ENCODE peak calls at places on chromosomes 6 and 20, in four cellular contexts. B is lower lobe of right lung, K is IMR-90, D is uterus. Y is an unnamed sample.

GRCh38 chr6:134866563-134866962 is 83.3 kb downstream of the ALDH8A1 start:
- DNase-seq in B (no peak), K (no peak), D (no peak), Y (no peak)

GRCh38 chr6:110158479-110158878 is 21.0 kb downstream of the WASF1 start:
- DNase-seq in B (no peak), K (peak; percentile 10), D (no peak), Y (no peak)

GRCh38 chr6:147974376-147974775 is 368.3 kb upstream of the SASH1 start:
- DNase-seq in B (no peak), K (peak; percentile 32), D (no peak), Y (no peak)

GRCh38 chr20:62208805-62209755 is 11.0 kb downstream of the HRH3 start:
- DNase-seq in B (peak; percentile 25), K (no peak), D (no peak), Y (no peak)

GRCh38 chr6:166307082-166307980 is 861 bp downstream of the PRR18 start:
- DNase-seq in B (no peak), K (no peak), D (no peak), Y (no peak)

GRCh38 chr6:108133594-108134179 is 32.1 kb upstream of the NR2E1 start:
- DNase-seq in B (peak; percentile 79), K (peak; percentile 74), D (peak; percentile 30), Y (peak; percentile 70)

GRCh38 chr6:37005061-37005810 is at the start of gene FGD2:
- DNase-seq in B (no peak), K (no peak), D (no peak), Y (no peak)

GRCh38 chr6:49401063-49401462 is 62.0 kb downstream of the MMUT start:
- DNase-seq in B (no peak), K (no peak), D (no peak), Y (no peak)

GRCh38 chr20:21901470-21902275 is 196.2 kb downstream of the PAX1 start:
- DNase-seq in B (no peak), K (no peak), D (peak; percentile 85), Y (peak; percentile 32)

GRCh38 chr20:10242166-10242565 is 23.5 kb downstream of the SNAP25 start:
- DNase-seq in B (no peak), K (no peak), D (no peak), Y (no peak)

GRCh38 chr6:123681957-123682462 is 45.3 kb upstream of the TRDN start:
- DNase-seq in B (no peak), K (no peak), D (no peak), Y (no peak)

GRCh38 chr6:143225929-143226328 is 165.2 kb downstream of the AIG1 start:
- DNase-seq in B (no peak), K (no peak), D (no peak), Y (no peak)

GRCh38 chr6:169453221-169453620 is 199.6 kb upstream of the THBS2 start:
- DNase-seq in B (no peak), K (no peak), D (no peak), Y (no peak)

GRCh38 chr6:3211681-3212080 is 15.8 kb downstream of the TUBB2B start:
- DNase-seq in B (no peak), K (no peak), D (no peak), Y (no peak)

GRCh38 chr6:106685833-106686232 is 56.5 kb downstream of the QRSL1 start:
- DNase-seq in B (no peak), K (peak; percentile 24), D (no peak), Y (no peak)

GRCh38 chr6:87054143-87054833 is 40.6 kb downstream of the CGA start:
- DNase-seq in B (no peak), K (no peak), D (no peak), Y (no peak)

GRCh38 chr6:101391772-101392560 is 1.5 kb upstream of the GRIK2 start:
- DNase-seq in B (no peak), K (no peak), D (no peak), Y (no peak)

GRCh38 chr6:134216304-134217029 is 101.4 kb downstream of the SGK1 start:
- DNase-seq in B (no peak), K (no peak), D (no peak), Y (no peak)

GRCh38 chr6:3422457-3422816 is 34.4 kb downstream of the SLC22A23 start:
- DNase-seq in B (no peak), K (no peak), D (no peak), Y (no peak)

GRCh38 chr6:158639056-158639455 is 5.5 kb downstream of the DYNLT1 start:
- DNase-seq in B (no peak), K (no peak), D (no peak), Y (no peak)

GRCh38 chr20:8342401-8342800 is 210.3 kb downstream of the PLCB1 start:
- DNase-seq in B (no peak), K (no peak), D (no peak), Y (no peak)

GRCh38 chr6:106751501-106752252 is 122.3 kb downstream of the QRSL1 start:
- DNase-seq in B (no peak), K (peak; percentile 8), D (no peak), Y (no peak)

GRCh38 chr20:2771631-2772080 is 28.8 kb downstream of the CPXM1 start:
- DNase-seq in B (no peak), K (peak; percentile 18), D (no peak), Y (no peak)

GRCh38 chr20:46259260-46259859 is 48.9 kb downstream of the CDH22 start:
- DNase-seq in B (no peak), K (no peak), D (no peak), Y (no peak)

GRCh38 chr20:10718671-10719070 is 44.9 kb upstream of the JAG1 start:
- DNase-seq in B (no peak), K (no peak), D (no peak), Y (no peak)

GRCh38 chr6:3194535-3195376 is 32.7 kb downstream of the TUBB2B start:
- DNase-seq in B (no peak), K (peak; percentile 46), D (no peak), Y (peak; percentile 59)

GRCh38 chr20:13220194-13220856 is 749 bp upstream of the ISM1 start:
- DNase-seq in B (peak; percentile 67), K (peak; percentile 3), D (peak; percentile 44), Y (peak; percentile 17)
- H3K4me3 ChIP-seq in B (peak overlapping the region; percentile 57), K (no peak overlapping the region), D (peak overlapping the region; percentile 28), Y (peak overlapping the region; percentile 59)

GRCh38 chr6:50795574-50795973 is 23.1 kb upstream of the TFAP2B start:
- DNase-seq in B (no peak), K (no peak), D (no peak), Y (no peak)

GRCh38 chr6:50791900-50792508 is 26.7 kb upstream of the TFAP2B start:
- DNase-seq in B (no peak), K (peak; percentile 30), D (no peak), Y (no peak)
- TF ChIP-seq CTCF in B (peak; percentile 67), K (peak; percentile 68), D (peak; percentile 37), Y (peak; percentile 70)

GRCh38 chr6:132888701-132889100 is 74.3 kb downstream of the RPS12 start:
- DNase-seq in B (no peak), K (peak; percentile 72), D (no peak), Y (no peak)
- H3K4me3 ChIP-seq in B (no peak overlapping the region), K (no peak overlapping the region), D (no peak overlapping the region), Y (no peak overlapping the region)

DNA sequence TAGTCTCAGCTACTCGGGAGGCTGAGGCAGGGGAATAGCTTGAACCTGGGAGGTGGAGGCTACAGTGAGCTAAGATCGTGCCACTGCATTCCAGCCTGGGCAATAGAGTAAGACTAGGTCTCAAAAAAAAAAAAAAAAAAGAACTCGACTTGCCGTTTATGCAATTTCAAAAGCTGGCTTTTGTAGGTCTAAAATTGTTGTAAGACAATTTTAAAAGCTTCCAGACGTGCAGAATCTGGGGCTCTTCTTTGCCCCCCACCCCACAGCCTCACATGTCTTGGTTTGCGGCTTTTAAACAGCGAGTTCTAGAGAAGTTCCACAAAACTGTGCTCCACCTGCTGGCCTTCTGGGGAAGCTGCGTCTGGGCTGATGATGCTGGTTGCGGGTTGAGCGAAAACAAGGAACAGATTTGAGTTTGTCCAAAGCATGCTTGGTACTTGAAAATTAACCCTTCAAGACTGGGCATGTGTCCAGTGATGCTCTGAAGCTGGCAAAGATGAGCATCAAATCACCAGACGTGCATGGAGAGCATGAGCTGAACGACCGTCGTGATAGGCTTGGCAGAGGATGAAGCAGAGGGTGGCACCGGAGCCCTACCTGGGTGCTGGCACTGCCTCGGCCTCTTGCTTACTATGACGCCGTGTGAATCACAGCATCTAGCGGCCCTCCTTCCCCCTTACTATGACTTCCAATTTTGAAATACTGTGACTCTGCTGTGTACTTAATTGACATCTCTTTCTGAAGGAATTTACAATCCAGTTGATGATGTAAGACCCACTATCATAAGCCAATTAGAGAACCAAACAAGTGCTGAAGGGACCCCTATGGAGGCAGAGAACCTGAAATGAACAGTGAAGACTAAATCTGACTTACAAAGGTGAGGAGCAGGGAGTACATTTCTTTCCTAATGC is 171.4 kb downstream of the GMPR start:
- DNase-seq in B (peak; percentile 68), K (peak; percentile 45), D (peak; percentile 65), Y (peak; percentile 48)
- TF ChIP-seq CTCF in B (peak; percentile 73), K (peak; percentile 50), D (peak; percentile 63), Y (peak; percentile 81)

DNA sequence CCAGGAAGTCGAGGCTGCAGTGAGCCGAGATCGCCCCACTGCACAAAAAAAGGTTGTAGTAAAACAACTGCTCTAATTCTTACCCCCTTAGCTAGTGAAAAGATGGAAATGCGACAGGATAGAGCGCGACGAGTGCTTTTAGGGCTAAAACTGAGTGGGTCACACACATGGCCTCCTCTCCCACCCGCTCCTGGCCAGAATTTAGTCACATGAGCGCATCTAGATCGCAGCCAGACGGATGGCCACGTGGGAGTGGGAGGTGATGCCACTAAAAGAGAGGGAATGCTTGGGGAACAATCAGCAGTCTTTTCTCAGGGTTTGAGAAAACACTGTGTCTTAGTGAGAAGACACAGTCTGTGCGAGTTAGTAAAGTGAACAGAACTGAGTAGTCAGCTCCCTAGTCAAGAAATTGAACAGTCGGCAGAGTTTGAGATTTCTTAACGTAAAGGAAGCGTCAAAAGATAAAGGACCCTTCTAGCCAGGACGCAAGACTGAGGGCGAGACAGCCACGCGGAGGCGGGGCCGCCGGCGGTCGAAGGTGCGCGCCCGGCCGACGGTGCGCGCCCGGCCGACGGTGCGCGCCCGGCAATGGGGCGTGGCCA is 664 bp upstream of the ACTR5 start:
- DNase-seq in B (no peak), K (no peak), D (peak; percentile 39), Y (no peak)
- H3K4me3 ChIP-seq in B (peak overlapping the region; percentile 95), K (peak overlapping the region; percentile 84), D (peak overlapping the region; percentile 98), Y (peak overlapping the region; percentile 71)

GRCh38 chr6:20574355-20574754 is 40.1 kb downstream of the CDKAL1 start:
- DNase-seq in B (no peak), K (no peak), D (no peak), Y (no peak)

GRCh38 chr6:20581070-20581469 is 46.8 kb downstream of the CDKAL1 start:
- DNase-seq in B (no peak), K (no peak), D (no peak), Y (no peak)

GRCh38 chr6:20575691-20576451 is 41.6 kb downstream of the CDKAL1 start:
- DNase-seq in B (no peak), K (no peak), D (no peak), Y (no peak)

GRCh38 chr6:20575125-20575524 is 40.9 kb downstream of the CDKAL1 start:
- DNase-seq in B (no peak), K (no peak), D (no peak), Y (no peak)

DNA sequence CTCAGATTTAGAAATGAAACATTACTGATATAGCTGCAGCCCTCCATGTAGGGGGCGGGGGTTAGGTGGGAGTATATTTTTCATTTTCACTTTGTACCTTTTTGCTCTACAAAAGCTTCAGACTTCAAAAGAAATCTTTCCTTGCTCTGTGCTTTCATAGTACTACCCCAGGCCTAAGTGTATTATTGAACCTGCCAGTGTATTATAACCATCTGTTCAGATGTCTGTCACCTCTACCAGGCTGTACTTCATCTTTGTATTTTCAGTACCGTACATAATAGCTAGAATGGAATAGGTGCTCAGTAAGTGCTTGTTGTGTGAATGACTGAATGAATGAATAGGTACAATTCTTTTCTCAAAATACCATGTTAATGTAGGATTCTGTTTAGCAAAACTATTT is 43.0 kb downstream of the CDKAL1 start:
- DNase-seq in B (no peak), K (no peak), D (no peak), Y (no peak)
- TF ChIP-seq CTCF in B (no peak), K (no peak), D (no peak), Y (no peak)

Y was measured in heart left ventricle.